ENCODE peak calls at places on chromosomes 16 and 17, in eight cellular contexts. T is heart left ventricle; X is esophagus mucosa; E is stimulated activated effector memory CD8-positive, alpha-beta T cell treated with anti-CD3 and anti-CD28 coated beads, Interleukin-12 subunit alpha, Interleukin-12 subunit beta, amount 100 ng/mL, for 72 hours; G is lower lobe of right lung; P is T-cell; M is Right ventricle myocardium superior; U is left lung. A is an unnamed sample.

GRCh38 chr16:28288117-28288516 is 4.2 kb upstream of the SBK1 start:
- ATAC-seq in T (no peak), X (no peak), E (no peak), G (no peak), P (no peak), M (no peak), U (no peak), A (no peak)

GRCh38 chr16:8880839-8881510 is 1.2 kb upstream of the LITAFD start:
- ATAC-seq in T (no peak), X (no peak), E (no peak), G (no peak), P (no peak), M (no peak), U (no peak), A (no peak)

GRCh38 chr17:37025847-37026533 is 77.2 kb downstream of the AATF start:
- ATAC-seq in T (no peak), X (no peak), E (peak; percentile 100), G (no peak), P (peak; percentile 46), M (no peak), U (no peak), A (peak; percentile 99)

GRCh38 chr16:78542419-78542818 is 443.0 kb downstream of the WWOX start:
- ATAC-seq in T (no peak), X (no peak), E (no peak), G (no peak), P (no peak), M (no peak), U (no peak), A (no peak)

GRCh38 chr17:81566461-81567126 is 14.4 kb upstream of the FAAP100 start:
- ATAC-seq in T (peak; percentile 78), X (peak; percentile 62), E (no peak), G (peak; percentile 64), P (no peak), M (peak; percentile 74), U (peak; percentile 86), A (no peak)

GRCh38 chr17:79065105-79065670 is 9.4 kb upstream of the ENGASE start:
- ATAC-seq in T (no peak), X (no peak), E (peak; percentile 60), G (peak; percentile 64), P (peak; percentile 64), M (no peak), U (peak; percentile 65), A (peak; percentile 72)

GRCh38 chr17:9818760-9819159 is 3.1 kb downstream of the GSG1L2 start:
- ATAC-seq in T (no peak), X (no peak), E (no peak), G (no peak), P (no peak), M (no peak), U (no peak), A (no peak)

GRCh38 chr17:17180141-17180603 is 26.0 kb downstream of the PLD6 start:
- ATAC-seq in T (peak; percentile 78), X (peak; percentile 81), E (no peak), G (no peak), P (peak; percentile 9), M (peak; percentile 85), U (no peak), A (peak; percentile 16)

GRCh38 chr16:58511933-58512815 is 3.1 kb upstream of the SETD6 start:
- ATAC-seq in T (peak; percentile 1), X (peak; percentile 2), E (peak; percentile 44), G (no peak), P (peak; percentile 31), M (peak; percentile 42), U (peak; percentile 12), A (peak; percentile 42)

GRCh38 chr17:3551189-3551588 is 6.4 kb downstream of the TRPV3 start:
- ATAC-seq in T (no peak), X (no peak), E (peak; percentile 33), G (no peak), P (no peak), M (no peak), U (no peak), A (no peak)

GRCh38 chr17:50772251-50772650 is 4.9 kb upstream of the ANKRD40CL start:
- ATAC-seq in T (no peak), X (no peak), E (peak; percentile 75), G (no peak), P (no peak), M (no peak), U (no peak), A (no peak)

GRCh38 chr16:84775262-84775810 is 44.4 kb upstream of the CRISPLD2 start:
- ATAC-seq in T (no peak), X (no peak), E (no peak), G (no peak), P (no peak), M (no peak), U (no peak), A (peak; percentile 49)

GRCh38 chr16:64858076-64858475 is 263.8 kb downstream of the CDH11 start:
- ATAC-seq in T (no peak), X (no peak), E (no peak), G (no peak), P (no peak), M (no peak), U (no peak), A (no peak)

GRCh38 chr17:38967290-38967738 is at the start of gene FBXO47:
- ATAC-seq in T (peak; percentile 99), X (peak; percentile 89), E (peak; percentile 98), G (peak; percentile 99), P (peak; percentile 98), M (peak; percentile 99), U (peak; percentile 99), A (peak; percentile 99)

GRCh38 chr17:17849863-17850373 is 13.1 kb upstream of the SREBF1 start:
- ATAC-seq in T (peak; percentile 62), X (no peak), E (peak; percentile 65), G (peak; percentile 71), P (peak; percentile 36), M (peak; percentile 65), U (peak; percentile 63), A (peak; percentile 25)

GRCh38 chr17:44536090-44536960 is 21.0 kb upstream of the FZD2 start:
- ATAC-seq in T (peak; percentile 48), X (no peak), E (no peak), G (no peak), P (no peak), M (peak; percentile 57), U (peak; percentile 12), A (no peak)

GRCh38 chr16:49280022-49280741 is 1.5 kb downstream of the CBLN1 start:
- ATAC-seq in T (no peak), X (no peak), E (no peak), G (no peak), P (no peak), M (no peak), U (no peak), A (no peak)

GRCh38 chr17:37447641-37448040 is 41.0 kb downstream of the TADA2A start:
- ATAC-seq in T (no peak), X (peak; percentile 41), E (peak; percentile 90), G (no peak), P (no peak), M (peak; percentile 39), U (peak; percentile 34), A (peak; percentile 93)

GRCh38 chr17:80765241-80766022 is 220.8 kb downstream of the RPTOR start:
- ATAC-seq in T (no peak), X (no peak), E (peak; percentile 2), G (no peak), P (peak; percentile 11), M (no peak), U (peak; percentile 29), A (peak; percentile 16)

GRCh38 chr17:1765576-1765975 is 3.7 kb downstream of the SERPINF1 start:
- ATAC-seq in T (no peak), X (no peak), E (no peak), G (no peak), P (no peak), M (no peak), U (no peak), A (no peak)